ENCODE peak calls at places on chromosomes 3 and 15, in four cellular contexts. One of them, this sample, is unnamed.

GRCh38 chr3:55567615-55568014 is 80.5 kb upstream of the WNT5A start:
- DNase-seq in GM12878: no peak
- DNase-seq in WTC11: no peak
- DNase-seq in K562: no peak
- DNase-seq in this sample: no peak

GRCh38 chr3:69806735-69807438 is 67.6 kb downstream of the MITF start:
- DNase-seq in GM12878: no peak
- DNase-seq in WTC11: no peak
- DNase-seq in K562: no peak
- DNase-seq in this sample: no peak

GRCh38 chr3:58630081-58630709 is 36.4 kb downstream of the FAM3D start:
- DNase-seq in GM12878: no peak
- DNase-seq in WTC11: peak
- DNase-seq in K562: peak
- DNase-seq in this sample: peak

GRCh38 chr3:44159901-44160300 is 81.8 kb upstream of the TOPAZ1 start:
- DNase-seq in GM12878: no peak
- DNase-seq in WTC11: no peak
- DNase-seq in K562: no peak
- DNase-seq in this sample: no peak

GRCh38 chr3:53337167-53337940 is 10.0 kb downstream of the DCP1A start:
- DNase-seq in GM12878: no peak
- DNase-seq in WTC11: no peak
- DNase-seq in K562: no peak
- DNase-seq in this sample: no peak

GRCh38 chr3:24640330-24640877 is 145.8 kb upstream of the THRB start:
- DNase-seq in GM12878: no peak
- DNase-seq in WTC11: no peak
- DNase-seq in K562: peak
- DNase-seq in this sample: peak

GRCh38 chr3:13544293-13544831 is 4.6 kb upstream of the FBLN2 start:
- DNase-seq in GM12878: no peak
- DNase-seq in WTC11: no peak
- DNase-seq in K562: no peak
- DNase-seq in this sample: no peak

GRCh38 chr3:62011667-62012066 is 361.7 kb downstream of the FEZF2 start:
- DNase-seq in GM12878: no peak
- DNase-seq in WTC11: no peak
- DNase-seq in K562: no peak
- DNase-seq in this sample: no peak

GRCh38 chr15:100972975-100973350 is 53.8 kb downstream of the LRRK1 start:
- DNase-seq in GM12878: no peak
- DNase-seq in WTC11: peak
- DNase-seq in K562: no peak
- DNase-seq in this sample: no peak

GRCh38 chr15:67097893-67098740 is 32.7 kb downstream of the SMAD3 start:
- DNase-seq in GM12878: no peak
- DNase-seq in WTC11: no peak
- DNase-seq in K562: peak
- DNase-seq in this sample: no peak

GRCh38 chr3:49016414-49017228 is 1.8 kb downstream of the DALRD3 start:
- DNase-seq in GM12878: no peak
- DNase-seq in WTC11: no peak
- DNase-seq in K562: no peak
- DNase-seq in this sample: peak

GRCh38 chr3:192187485-192188051 is 539.8 kb downstream of the FGF12 start:
- DNase-seq in GM12878: no peak
- DNase-seq in WTC11: no peak
- DNase-seq in K562: no peak
- DNase-seq in this sample: no peak

GRCh38 chr15:89227425-89227824 is 6.0 kb upstream of the RLBP1 start:
- DNase-seq in GM12878: no peak
- DNase-seq in WTC11: no peak
- DNase-seq in K562: no peak
- DNase-seq in this sample: no peak

GRCh38 chr3:178646205-178646604 is 110.0 kb downstream of the KCNMB2 start:
- DNase-seq in GM12878: no peak
- DNase-seq in WTC11: no peak
- DNase-seq in K562: no peak
- DNase-seq in this sample: peak

DNA sequence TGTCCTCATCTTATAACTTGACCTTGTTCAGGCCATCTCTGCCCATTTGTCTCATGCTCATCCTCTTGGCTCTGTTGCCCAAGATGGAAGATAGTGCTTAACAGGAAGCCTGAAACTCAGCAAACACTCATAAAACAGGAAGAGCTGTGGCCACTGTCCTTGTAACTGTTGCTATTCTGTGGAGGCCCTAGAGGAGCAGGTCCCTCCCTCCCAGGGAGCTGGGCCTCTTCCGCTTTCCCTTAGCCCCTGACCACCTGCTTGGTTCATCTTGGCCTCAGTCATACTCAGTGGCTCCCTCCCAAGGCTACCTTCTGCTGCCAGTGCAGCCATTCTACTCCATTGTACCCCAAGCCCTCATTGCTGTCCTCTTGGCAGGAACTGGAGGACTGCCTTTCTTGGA is 3.5 kb downstream of the MAPKAPK3 start:
- DNase-seq in GM12878: no peak
- DNase-seq in WTC11: no peak
- DNase-seq in K562: no peak
- DNase-seq in this sample: no peak
- TF ChIP-seq USF1 in GM12878: no peak
- TF ChIP-seq USF1 in WTC11: no peak
- TF ChIP-seq USF1 in K562: no peak
- TF ChIP-seq USF1 in this sample: no peak

GRCh38 chr15:72964542-72964941 is 87.7 kb upstream of the NEO1 start:
- DNase-seq in GM12878: no peak
- DNase-seq in WTC11: no peak
- DNase-seq in K562: no peak
- DNase-seq in this sample: no peak
- TF ChIP-seq USF1 in GM12878: no peak
- TF ChIP-seq USF1 in WTC11: no peak
- TF ChIP-seq USF1 in K562: no peak
- TF ChIP-seq USF1 in this sample: no peak

GRCh38 chr3:170751083-170751893 is 118.7 kb downstream of the RPL22L1 start:
- DNase-seq in GM12878: no peak
- DNase-seq in WTC11: no peak
- DNase-seq in K562: no peak
- DNase-seq in this sample: no peak
- TF ChIP-seq USF1 in GM12878: no peak
- TF ChIP-seq USF1 in WTC11: no peak
- TF ChIP-seq USF1 in K562: no peak
- TF ChIP-seq USF1 in this sample: no peak

GRCh38 chr15:74643368-74644204 is 27.9 kb downstream of the CLK3 start:
- DNase-seq in GM12878: no peak
- DNase-seq in WTC11: no peak
- DNase-seq in K562: no peak
- DNase-seq in this sample: no peak
- TF ChIP-seq USF1 in GM12878: no peak
- TF ChIP-seq USF1 in WTC11: no peak
- TF ChIP-seq USF1 in K562: no peak
- TF ChIP-seq USF1 in this sample: no peak

GRCh38 chr3:184848934-184849333 is 37.0 kb downstream of the VPS8 start:
- DNase-seq in GM12878: no peak
- DNase-seq in WTC11: no peak
- DNase-seq in K562: no peak
- DNase-seq in this sample: no peak

GRCh38 chr3:184846500-184846899 is 34.5 kb downstream of the VPS8 start:
- DNase-seq in GM12878: no peak
- DNase-seq in WTC11: no peak
- DNase-seq in K562: no peak
- DNase-seq in this sample: no peak

GRCh38 chr3:184845819-184846218 is 33.9 kb downstream of the VPS8 start:
- DNase-seq in GM12878: no peak
- DNase-seq in WTC11: no peak
- DNase-seq in K562: no peak
- DNase-seq in this sample: no peak

GRCh38 chr3:184850201-184850600 is 38.2 kb downstream of the VPS8 start:
- DNase-seq in GM12878: no peak
- DNase-seq in WTC11: no peak
- DNase-seq in K562: no peak
- DNase-seq in this sample: no peak
- TF ChIP-seq USF1 in GM12878: no peak
- TF ChIP-seq USF1 in WTC11: no peak
- TF ChIP-seq USF1 in K562: no peak
- TF ChIP-seq USF1 in this sample: no peak

DNA sequence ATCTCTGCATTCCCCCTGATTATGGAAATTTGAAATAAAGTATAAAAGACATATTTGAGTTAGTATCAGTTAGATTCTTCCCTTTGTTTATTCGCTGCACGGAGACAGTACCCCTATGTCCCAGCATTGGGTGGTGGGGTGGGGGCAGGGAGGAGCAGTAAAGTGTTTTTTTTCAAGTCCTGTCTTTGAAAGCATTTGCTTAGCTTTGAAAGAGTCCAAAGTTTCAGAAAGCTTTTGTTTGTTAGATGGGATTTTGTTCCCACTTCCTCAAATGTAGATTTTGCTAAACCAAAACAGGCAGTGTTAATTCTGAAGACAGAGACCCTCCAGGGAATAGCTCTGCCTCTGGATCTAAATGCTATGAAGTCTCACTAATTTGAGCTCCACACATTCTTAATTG is 114.7 kb upstream of the KCNAB1 start:
- DNase-seq in GM12878: no peak
- DNase-seq in WTC11: no peak
- DNase-seq in K562: no peak
- DNase-seq in this sample: no peak
- TF ChIP-seq USF1 in GM12878: no peak
- TF ChIP-seq USF1 in WTC11: no peak
- TF ChIP-seq USF1 in K562: no peak
- TF ChIP-seq USF1 in this sample: no peak